ENCODE peak calls at places on chromosomes 12 and 14, in four cellular contexts. J is gastrocnemius medialis, O is body of pancreas, Q is tibial artery. M is an unnamed sample.

GRCh38 chr12:8630131-8630530 is 17.5 kb upstream of the AICDA start:
- DNase-seq in Q (no peak), O (no peak), J (no peak), M (no peak)

GRCh38 chr12:76329163-76329562 is 19.1 kb downstream of the BBS10 start:
- DNase-seq in J (no peak), O (no peak), Q (no peak), M (no peak)

GRCh38 chr12:78260976-78261375 is 430.3 kb downstream of the NAV3 start:
- DNase-seq in J (no peak), O (no peak), Q (no peak), M (no peak)

GRCh38 chr12:27732281-27732680 is 21.6 kb downstream of the MRPS35 start:
- DNase-seq in J (no peak), O (no peak), Q (no peak), M (peak; percentile 32)

GRCh38 chr12:122182887-122183587 is at the start of gene LRRC43:
- DNase-seq in Q (no peak), J (no peak), O (peak; percentile 41), M (peak; percentile 56)

GRCh38 chr12:40238221-40238902 is 13.6 kb downstream of the LRRK2 start:
- DNase-seq in O (no peak), Q (no peak), J (no peak), M (no peak)

GRCh38 chr12:131340616-131341210 is 370.2 kb upstream of the SFSWAP start:
- DNase-seq in O (no peak), J (no peak), Q (no peak), M (no peak)

GRCh38 chr12:97960741-97961608 is 498.4 kb downstream of the RMST start:
- DNase-seq in O (peak; percentile 46), Q (no peak), J (no peak), M (peak; percentile 28)

GRCh38 chr12:55728185-55728931 is 451 bp downstream of the CD63 start:
- DNase-seq in J (peak; percentile 68), Q (peak; percentile 86), O (peak; percentile 84), M (peak; percentile 77)

GRCh38 chr14:26522985-26523384 is 74.8 kb downstream of the NOVA1 start:
- DNase-seq in J (no peak), O (no peak), Q (no peak), M (no peak)

GRCh38 chr12:67415473-67415872 is 146.3 kb downstream of the CAND1 start:
- DNase-seq in O (no peak), J (no peak), Q (no peak), M (no peak)

GRCh38 chr12:2451497-2451896 is 343.3 kb upstream of the FKBP4 start:
- DNase-seq in O (no peak), Q (no peak), J (no peak), M (no peak)

GRCh38 chr14:100417466-100417865 is 94.3 kb downstream of the SLC25A47 start:
- DNase-seq in Q (no peak), J (peak; percentile 14), O (peak; percentile 73), M (peak; percentile 57)

GRCh38 chr12:9773216-9773877 is 12.6 kb upstream of the CD69 start:
- DNase-seq in J (no peak), O (no peak), Q (no peak), M (no peak)

GRCh38 chr12:40308851-40309420 is 84.1 kb downstream of the LRRK2 start:
- DNase-seq in J (no peak), Q (no peak), O (no peak), M (no peak)

GRCh38 chr12:117417004-117417403 is 55.6 kb upstream of the NOS1 start:
- DNase-seq in J (no peak), O (no peak), Q (no peak), M (no peak)

GRCh38 chr12:77167801-77168200 is 102.4 kb upstream of the E2F7 start:
- DNase-seq in J (no peak), Q (no peak), O (no peak), M (no peak)

GRCh38 chr12:111753144-111753881 is 13.4 kb upstream of the ALDH2 start:
- DNase-seq in Q (peak; percentile 42), J (no peak), O (peak; percentile 80), M (peak; percentile 67)

GRCh38 chr14:63542231-63542999 is 762 bp downstream of the PPP2R5E start:
- DNase-seq in O (peak; percentile 36), J (no peak), Q (no peak), M (no peak)

GRCh38 chr12:111404362-111405148 is 1.2 kb upstream of the SH2B3 start:
- DNase-seq in Q (no peak), J (no peak), O (peak; percentile 39), M (no peak)

GRCh38 chr12:24444634-24445033 is 495.2 kb upstream of the SOX5 start:
- DNase-seq in Q (no peak), J (no peak), O (no peak), M (no peak)

GRCh38 chr12:21438643-21439042 is 1.2 kb downstream of the PYROXD1 start:
- DNase-seq in J (no peak), Q (no peak), O (no peak), M (no peak)

GRCh38 chr14:74029136-74029535 is 10.0 kb downstream of the BBOF1 start:
- DNase-seq in J (no peak), O (no peak), Q (no peak), M (no peak)

GRCh38 chr12:68591716-68592437 is 18.8 kb upstream of the RAP1B start:
- DNase-seq in J (no peak), Q (no peak), O (no peak), M (no peak)

GRCh38 chr14:34453226-34453625 is 8.8 kb downstream of the SPTSSA start:
- DNase-seq in J (no peak), Q (no peak), O (no peak), M (no peak)

GRCh38 chr12:79685068-79685467 is 5.7 kb downstream of the PAWR start:
- DNase-seq in O (no peak), Q (no peak), J (no peak), M (no peak)

GRCh38 chr12:78035913-78036658 is 205.4 kb downstream of the NAV3 start:
- DNase-seq in O (no peak), Q (no peak), J (no peak), M (no peak)

GRCh38 chr14:80213602-80214001 is 2.3 kb upstream of the DIO2 start:
- DNase-seq in O (peak; percentile 24), J (no peak), Q (peak; percentile 47), M (peak; percentile 41)

GRCh38 chr12:79687711-79688270 is 3.0 kb downstream of the PAWR start:
- DNase-seq in J (no peak), O (no peak), Q (no peak), M (no peak)

GRCh38 chr14:58367296-58367695 is 28.4 kb upstream of the TOMM20L start:
- DNase-seq in Q (peak; percentile 27), O (no peak), J (no peak), M (peak; percentile 40)

GRCh38 chr12:87152084-87152483 is 877.1 kb downstream of the C12orf50 start:
- DNase-seq in O (no peak), J (no peak), Q (no peak), M (no peak)

GRCh38 chr12:25020621-25021243 is 71.8 kb upstream of the BCAT1 start:
- DNase-seq in O (no peak), Q (no peak), J (no peak), M (no peak)

GRCh38 chr12:103247531-103247930 is 248.2 kb downstream of the C12orf42 start:
- DNase-seq in O (no peak), J (no peak), Q (no peak), M (no peak)

GRCh38 chr12:129532707-129533499 is 370.9 kb downstream of the TMEM132D start:
- DNase-seq in Q (no peak), O (no peak), J (no peak), M (no peak)

GRCh38 chr12:129532082-129532481 is 371.7 kb downstream of the TMEM132D start:
- DNase-seq in O (no peak), Q (no peak), J (no peak), M (no peak)

GRCh38 chr12:129530517-129530916 is 373.3 kb downstream of the TMEM132D start:
- DNase-seq in Q (no peak), J (no peak), O (no peak), M (no peak)

GRCh38 chr12:129535351-129535750 is 368.5 kb downstream of the TMEM132D start:
- DNase-seq in O (no peak), Q (no peak), J (no peak), M (no peak)

DNA sequence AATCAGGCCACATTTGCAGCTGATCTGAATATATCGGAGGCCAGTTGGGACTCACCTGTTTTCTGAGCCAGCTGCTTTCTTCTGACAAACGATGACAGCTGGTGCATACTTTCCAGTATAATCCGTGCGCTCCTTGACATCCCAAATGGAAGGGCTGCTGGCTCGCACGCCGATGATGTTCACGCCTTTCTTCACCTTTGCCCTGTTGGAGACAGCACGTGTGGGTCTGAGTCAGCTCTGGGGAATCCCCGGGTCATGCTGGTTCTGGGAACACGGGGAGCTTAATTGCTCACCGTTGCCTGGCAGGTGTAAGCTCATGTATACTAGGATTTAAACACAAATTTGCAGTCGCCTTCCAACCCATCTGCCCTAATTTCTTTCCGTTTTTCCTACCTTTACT is 372.8 kb downstream of the TMEM132D start:
- DNase-seq in Q (no peak), O (peak; percentile 35), J (no peak), M (peak; percentile 60)
- H3K9me3 ChIP-seq in Q (no peaks in the 10 kb centered on the region), O (no peaks in the 10 kb centered on the region), J (no peaks in the 10 kb centered on the region), M (no peaks in the 10 kb centered on the region)

DNA sequence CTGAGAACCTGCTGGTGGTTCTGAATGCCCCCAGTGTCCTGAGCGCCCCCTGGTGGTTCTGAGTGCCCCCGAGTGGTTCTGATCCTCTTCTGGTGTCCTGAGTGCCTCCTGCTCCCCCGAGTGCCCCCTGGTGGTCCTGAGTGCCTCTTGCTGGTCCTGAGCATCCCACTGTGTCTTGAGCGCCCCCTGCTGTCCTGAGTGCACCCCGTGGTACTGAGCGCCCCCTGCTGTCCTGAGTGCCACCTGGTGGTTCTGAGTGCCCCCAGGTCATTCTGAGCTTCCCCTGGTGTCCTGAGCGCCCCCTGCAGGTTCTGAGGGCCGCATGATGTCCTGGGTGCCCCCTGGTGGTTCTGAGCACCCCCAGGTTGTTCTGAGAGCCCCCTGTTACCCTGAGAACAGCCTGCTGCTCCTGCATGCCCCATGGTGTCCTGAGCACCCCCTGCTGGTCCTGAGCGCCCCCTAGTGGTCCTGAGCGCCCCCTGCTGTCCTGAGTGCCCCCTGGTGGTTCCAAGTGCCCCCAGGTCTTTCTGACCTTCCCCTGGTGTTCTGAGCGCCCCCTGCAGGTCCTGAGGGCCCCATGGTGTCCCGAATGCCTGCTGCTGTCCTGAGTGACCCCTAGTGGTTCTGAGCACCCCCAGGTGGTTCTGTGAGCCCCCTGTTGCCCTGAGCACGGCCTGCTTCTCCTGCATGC is 1165.4 kb downstream of the TMEM121 start:
- DNase-seq in O (peak; percentile 36), J (no peak), Q (no peak), M (peak; percentile 28)
- TF ChIP-seq CTCF in O (peak; percentile 28), J (no peak), Q (no peak), M (no peak)

GRCh38 chr12:49959570-49960473 is 1.9 kb upstream of the AQP5 start:
- DNase-seq in J (no peak), Q (no peak), O (no peak), M (peak; percentile 83)
- H3K27me3 ChIP-seq in J (peaks cover 33% of the 10 kb centered on the region), Q (peaks cover 80% of the 10 kb centered on the region), O (no peaks in the 10 kb centered on the region), M (no peaks in the 10 kb centered on the region)

DNA sequence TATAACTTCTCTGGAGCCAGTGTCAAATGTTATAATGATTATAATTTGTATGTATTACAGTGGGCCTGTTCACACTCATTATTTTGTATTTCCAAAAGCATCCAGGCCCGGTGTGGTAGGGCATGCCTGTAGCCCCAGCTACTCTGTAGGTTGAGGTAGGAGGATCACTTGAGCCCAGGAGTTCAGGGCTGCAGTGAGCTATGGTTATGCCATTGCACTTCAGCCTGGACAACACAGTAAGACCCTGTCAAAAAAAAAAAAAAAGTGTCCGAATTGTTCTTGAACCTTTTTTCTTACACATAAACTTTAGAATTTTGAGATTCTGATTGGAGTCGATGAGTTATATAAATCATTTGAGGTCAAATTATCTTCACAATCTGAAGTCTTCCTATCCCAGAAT is 1.0 kb downstream of the ZNF84 start:
- DNase-seq in Q (no peak), O (no peak), J (no peak), M (no peak)
- H3K9me3 ChIP-seq in Q (peaks cover 11% of the 10 kb centered on the region), O (no peaks in the 10 kb centered on the region), J (peaks cover 66% of the 10 kb centered on the region), M (peaks cover 75% of the 10 kb centered on the region)

GRCh38 chr12:94980577-94980976 is 22.9 kb downstream of the NDUFA12 start:
- DNase-seq in Q (no peak), O (no peak), J (no peak), M (no peak)
- TF ChIP-seq CTCF in Q (no peak), O (no peak), J (no peak), M (no peak)